ENCODE peak calls at places on chromosome 5, in four cellular contexts. O is A549, Y is K562, R is HepG2. K is an unnamed sample.

GRCh38 chr5:157446077-157446930 is 13.7 kb upstream of the NIPAL4 start:
- DNase-seq in Y (no peak), R (no peak), O (no peak), K (no peak)

GRCh38 chr5:73236541-73237128 is 63.6 kb downstream of the TMEM174 start:
- DNase-seq in R (no peak), Y (no peak), O (no peak), K (no peak)

GRCh38 chr5:124755565-124755964 is 9.1 kb upstream of the ZNF608 start:
- DNase-seq in O (peak), Y (peak), R (peak), K (no peak)

GRCh38 chr5:22892441-22892840 is 39.3 kb upstream of the CDH12 start:
- DNase-seq in R (no peak), Y (no peak), O (no peak), K (no peak)

GRCh38 chr5:145854651-145855258 is 18.1 kb downstream of the GRXCR2 start:
- DNase-seq in R (peak), O (peak), Y (peak), K (no peak)

GRCh38 chr5:10452768-10453331 is 11.2 kb downstream of the ROPN1L start:
- DNase-seq in R (peak), Y (peak), O (peak), K (no peak)

GRCh38 chr5:134500699-134501430 is 24.6 kb upstream of the JADE2 start:
- DNase-seq in O (no peak), Y (no peak), R (no peak), K (no peak)

GRCh38 chr5:162888268-162888667 is 549.1 kb upstream of the CCNG1 start:
- DNase-seq in R (no peak), Y (no peak), O (no peak), K (no peak)

GRCh38 chr5:150587830-150588494 is 52.5 kb upstream of the SYNPO start:
- DNase-seq in R (no peak), O (no peak), Y (no peak), K (no peak)

GRCh38 chr5:81172710-81173109 is 60.4 kb upstream of the CKMT2 start:
- DNase-seq in Y (no peak), R (no peak), O (no peak), K (no peak)

GRCh38 chr5:115573133-115573532 is 28.6 kb upstream of the FEM1C start:
- DNase-seq in O (no peak), Y (no peak), R (no peak), K (no peak)

GRCh38 chr5:178206166-178207101 is 2.1 kb downstream of the HNRNPAB start:
- DNase-seq in Y (no peak), O (no peak), R (no peak), K (peak)

GRCh38 chr5:1793966-1794895 is 5.4 kb downstream of the MRPL36 start:
- DNase-seq in R (peak), Y (no peak), O (no peak), K (no peak)

GRCh38 chr5:152119091-152119490 is 194.4 kb upstream of the GLRA1 start:
- DNase-seq in Y (no peak), R (no peak), O (no peak), K (no peak)

GRCh38 chr5:44046581-44047327 is 342.5 kb downstream of the FGF10 start:
- DNase-seq in R (no peak), Y (no peak), O (no peak), K (no peak)

GRCh38 chr5:44048268-44048984 is 340.8 kb downstream of the FGF10 start:
- DNase-seq in O (no peak), R (no peak), Y (no peak), K (no peak)

DNA sequence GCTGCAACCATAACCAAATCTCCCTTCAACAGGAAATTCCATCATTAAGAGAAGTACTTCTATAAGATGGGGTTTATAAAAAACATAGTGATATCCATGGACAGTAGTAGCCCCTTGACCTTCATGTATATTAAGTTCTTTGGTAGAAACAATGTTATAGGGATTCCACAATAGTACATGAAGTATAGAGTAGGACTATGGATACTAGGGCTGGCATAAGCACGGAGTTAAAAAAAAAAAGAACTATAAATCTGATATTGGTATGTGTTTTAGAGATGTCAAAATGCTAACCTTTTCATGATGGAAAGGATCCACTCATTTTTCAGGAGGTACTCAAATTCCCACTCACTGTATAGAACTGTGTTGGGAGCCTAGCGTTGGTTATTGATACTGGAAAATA is 337.6 kb downstream of the FGF10 start:
- DNase-seq in R (no peak), Y (no peak), O (no peak), K (no peak)
- TF ChIP-seq NR3C1 in R (no peak), Y (no peak), O (no peak), K (no peak)

GRCh38 chr5:110377411-110378392 is 348.8 kb downstream of the TMEM232 start:
- DNase-seq in O (no peak), R (no peak), Y (no peak), K (no peak)
- TF ChIP-seq MAX in O (no peak), R (no peak), Y (no peak), K (no peak)

GRCh38 chr5:148335259-148335658 is at the start of gene SPINK9:
- DNase-seq in O (no peak), Y (no peak), R (no peak), K (no peak)
- TF ChIP-seq NR3C1 in O (no peak), Y (no peak), R (no peak), K (no peak)

GRCh38 chr5:118762291-118762690 is 226.1 kb downstream of the DTWD2 start:
- DNase-seq in O (no peak), Y (no peak), R (no peak), K (peak)
- TF ChIP-seq MAX in O (no peak), Y (no peak), R (no peak), K (no peak)

GRCh38 chr5:141567513-141568117 is 51.2 kb downstream of the DIAPH1 start:
- DNase-seq in Y (peak), R (no peak), O (no peak), K (no peak)
- TF ChIP-seq NR3C1 in Y (no peak), R (no peak), O (no peak), K (no peak)